ENCODE peak calls at places on chromosomes 12 and 14, in nine cellular contexts. D is activated CD8-positive, alpha-beta memory T cell treated with anti-CD3 and anti-CD28 coated beads, Interleukin-2, amount 10 ng/mL, durations not matched to agents 7 days and 5 days; Y is activated CD4-positive, CD25-positive, alpha-beta regulatory T cell treated with anti-CD3 and anti-CD28 coated beads, Interleukin-2, amount 50 U/mL, for 24 hours; I is heart left ventricle; M is T-cell; T is psoas muscle; C is left lung; N is upper lobe of right lung; Q is activated CD4-positive, alpha-beta T cell treated with anti-CD3 and anti-CD28 coated beads for 36 hours. O is an unnamed sample.

GRCh38 chr12:13613297-13613696 is 368.1 kb downstream of the GRIN2B start:
- ATAC-seq in D (no peak), Y (no peak), I (no peak), M (no peak), T (no peak), C (no peak), N (no peak), Q (no peak), O (no peak)

GRCh38 chr12:69383074-69383473 is 23.5 kb downstream of the YEATS4 start:
- ATAC-seq in D (no peak), Y (no peak), I (no peak), M (no peak), T (no peak), C (no peak), N (no peak), Q (no peak), O (peak; percentile 48)

GRCh38 chr12:24134092-24134491 is 184.6 kb upstream of the SOX5 start:
- ATAC-seq in D (no peak), Y (no peak), I (no peak), M (no peak), T (no peak), C (no peak), N (no peak), Q (no peak), O (no peak)

GRCh38 chr12:8697120-8697475 is 693 bp upstream of the RIMKLB start:
- ATAC-seq in D (peak; percentile 16), Y (peak; percentile 8), I (peak; percentile 30), M (peak; percentile 34), T (peak; percentile 9), C (peak; percentile 23), N (peak; percentile 2), Q (peak; percentile 31), O (peak; percentile 10)

GRCh38 chr12:68561830-68562229 is 48.9 kb upstream of the RAP1B start:
- ATAC-seq in D (no peak), Y (no peak), I (no peak), M (no peak), T (no peak), C (no peak), N (no peak), Q (no peak), O (no peak)

GRCh38 chr12:116152268-116152667 is 125.2 kb downstream of the MED13L start:
- ATAC-seq in D (no peak), Y (no peak), I (no peak), M (peak; percentile 74), T (peak; percentile 57), C (peak; percentile 41), N (no peak), Q (peak; percentile 33), O (no peak)

GRCh38 chr12:11829764-11830194 is 180.3 kb downstream of the ETV6 start:
- ATAC-seq in D (no peak), Y (no peak), I (peak; percentile 76), M (no peak), T (no peak), C (peak; percentile 34), N (peak; percentile 11), Q (no peak), O (no peak)

GRCh38 chr14:68463705-68464104 is 329.2 kb downstream of the ZFP36L1 start:
- ATAC-seq in D (no peak), Y (no peak), I (no peak), M (no peak), T (no peak), C (no peak), N (no peak), Q (no peak), O (no peak)

GRCh38 chr14:67680941-67681340 is 6.5 kb upstream of the VTI1B start:
- ATAC-seq in D (no peak), Y (no peak), I (peak; percentile 36), M (no peak), T (no peak), C (peak; percentile 67), N (peak; percentile 90), Q (no peak), O (peak; percentile 50)

GRCh38 chr12:75766263-75767160 is 255.1 kb upstream of the KRR1 start:
- ATAC-seq in D (no peak), Y (peak; percentile 35), I (no peak), M (no peak), T (no peak), C (no peak), N (no peak), Q (peak; percentile 70), O (peak; percentile 90)